ENCODE peak calls at places on chromosomes 1 and 21, in nine cellular contexts. L is esophagus squamous epithelium; M is CD4-positive, CD25-positive, alpha-beta regulatory T cell; A is A549; K is prostate gland; X is right lobe of liver; O is heart right ventricle; J is lower lobe of right lung; I is tibial nerve. D is an unnamed sample.

GRCh38 chr1:209323743-209324142 is 259.8 kb upstream of the CAMK1G start:
- DNase-seq in L (no peak), M (no peak), A (no peak), K (no peak), X (no peak), O (no peak), J (no peak), I (no peak), D (no peak)

GRCh38 chr1:65027699-65028358 is 61.5 kb upstream of the JAK1 start:
- DNase-seq in L (no peak), M (no peak), A (no peak), K (peak; percentile 71), X (peak; percentile 69), O (peak; percentile 75), J (peak; percentile 73), I (no peak), D (no peak)

GRCh38 chr21:14603202-14603601 is 57.1 kb upstream of the SAMSN1 start:
- DNase-seq in L (no peak), M (no peak), A (no peak), K (no peak), X (no peak), O (no peak), J (no peak), I (no peak), D (no peak)

GRCh38 chr1:184906771-184907170 is 67.5 kb downstream of the NIBAN1 start:
- DNase-seq in L (no peak), M (no peak), A (no peak), K (no peak), X (no peak), O (no peak), J (no peak), I (no peak), D (no peak)

GRCh38 chr1:18581420-18581880 is 49.2 kb upstream of the PAX7 start:
- DNase-seq in L (no peak), M (no peak), A (peak; percentile 55), K (peak; percentile 14), X (no peak), O (peak; percentile 23), J (peak; percentile 52), I (no peak), D (no peak)

GRCh38 chr1:167529829-167530474 is 11.6 kb upstream of the CD247 start:
- DNase-seq in L (no peak), M (no peak), A (no peak), K (no peak), X (no peak), O (no peak), J (no peak), I (no peak), D (no peak)

GRCh38 chr1:17725084-17725718 is 29.9 kb upstream of the ACTL8 start:
- DNase-seq in L (no peak), M (no peak), A (no peak), K (no peak), X (no peak), O (no peak), J (no peak), I (no peak), D (no peak)

GRCh38 chr1:76871355-76871974 is 4.2 kb downstream of the ST6GALNAC5 start:
- DNase-seq in L (no peak), M (no peak), A (no peak), K (no peak), X (no peak), O (no peak), J (no peak), I (no peak), D (no peak)

GRCh38 chr1:84700065-84700464 is 9.8 kb upstream of the SSX2IP start:
- DNase-seq in L (no peak), M (no peak), A (no peak), K (no peak), X (no peak), O (no peak), J (no peak), I (no peak), D (no peak)

GRCh38 chr1:84702143-84702542 is 11.9 kb upstream of the SSX2IP start:
- DNase-seq in L (no peak), M (no peak), A (no peak), K (no peak), X (no peak), O (no peak), J (no peak), I (no peak), D (no peak)

GRCh38 chr1:84698151-84698651 is 7.9 kb upstream of the SSX2IP start:
- DNase-seq in L (no peak), M (no peak), A (no peak), K (no peak), X (no peak), O (no peak), J (no peak), I (no peak), D (no peak)

GRCh38 chr1:84698718-84699117 is 8.5 kb upstream of the SSX2IP start:
- DNase-seq in L (no peak), M (no peak), A (peak; percentile 16), K (no peak), X (no peak), O (no peak), J (no peak), I (no peak), D (no peak)

GRCh38 chr1:84701366-84701765 is 11.1 kb upstream of the SSX2IP start:
- DNase-seq in L (no peak), M (no peak), A (no peak), K (no peak), X (no peak), O (no peak), J (no peak), I (no peak), D (no peak)
- H3K4me3 ChIP-seq in L (no peak overlapping the region), M (no peak overlapping the region), A (no peak overlapping the region), K (no peak overlapping the region), X (no peak overlapping the region), O (no peak overlapping the region), J (no peak overlapping the region), I (no peak overlapping the region), D (no peak overlapping the region)

DNA sequence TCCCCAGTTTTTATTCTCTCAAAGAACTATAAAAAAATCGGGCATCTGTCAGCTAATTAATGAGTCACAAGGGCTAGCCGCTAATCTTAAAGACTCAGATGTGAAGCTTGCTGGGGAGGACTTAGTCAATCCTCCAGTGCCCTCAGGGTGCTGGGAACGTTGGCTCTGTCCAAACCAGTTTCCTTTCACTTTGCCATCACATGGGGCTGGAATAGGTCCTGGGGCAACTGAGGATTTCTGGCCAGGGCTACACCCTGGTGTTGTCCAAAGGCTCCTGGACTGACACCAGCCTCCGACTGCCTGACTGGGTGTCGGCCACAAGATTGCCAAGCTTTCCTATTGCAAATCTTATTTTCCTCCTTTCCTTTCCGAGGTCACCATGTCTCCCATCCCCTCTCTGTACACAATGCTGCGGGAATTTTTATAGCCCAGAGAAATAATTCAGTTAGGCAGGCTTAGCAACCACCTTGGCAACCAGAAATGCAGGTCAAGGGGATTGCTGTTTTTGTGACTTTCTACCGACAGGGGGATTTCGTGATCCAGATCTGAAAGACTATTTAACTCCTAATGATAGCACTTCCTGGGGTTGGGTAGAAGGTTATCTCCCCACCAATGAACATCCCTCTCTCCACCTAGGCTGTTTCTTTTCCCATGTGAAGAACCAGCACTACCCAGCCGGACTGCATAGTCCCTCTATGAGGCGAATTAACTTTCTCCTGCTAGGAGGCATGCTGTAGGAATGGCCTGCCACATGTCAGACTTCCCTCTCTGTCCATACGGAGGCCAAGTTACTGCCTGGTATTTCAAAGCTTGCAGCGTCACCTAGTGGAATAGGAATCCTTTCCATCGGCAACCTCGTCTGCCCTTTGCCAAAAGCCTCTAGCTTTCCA is 29.9 kb upstream of the CTBS start:
- DNase-seq in L (no peak), M (no peak), A (no peak), K (peak; percentile 61), X (no peak), O (peak; percentile 23), J (no peak), I (no peak), D (peak; percentile 79)
- H3K27ac ChIP-seq in L (peak overlapping the region; percentile 53), M (no peak overlapping the region), A (no peak overlapping the region), K (peak overlapping the region; percentile 72), X (no peak overlapping the region), O (peak overlapping the region; percentile 70), J (no peak overlapping the region), I (no peak overlapping the region), D (peak overlapping the region; percentile 79)

GRCh38 chr21:45971487-45972352 is 9.8 kb upstream of the COL6A1 start:
- DNase-seq in L (no peak), M (no peak), A (no peak), K (no peak), X (no peak), O (peak; percentile 76), J (peak; percentile 57), I (no peak), D (peak; percentile 83)
- H3K4me3 ChIP-seq in L (no peak overlapping the region), M (no peak overlapping the region), A (no peak overlapping the region), K (no peak overlapping the region), X (no peak overlapping the region), O (peak overlapping the region; percentile 61), J (peak overlapping the region; percentile 63), I (no peak overlapping the region), D (peak overlapping the region; percentile 73)

DNA sequence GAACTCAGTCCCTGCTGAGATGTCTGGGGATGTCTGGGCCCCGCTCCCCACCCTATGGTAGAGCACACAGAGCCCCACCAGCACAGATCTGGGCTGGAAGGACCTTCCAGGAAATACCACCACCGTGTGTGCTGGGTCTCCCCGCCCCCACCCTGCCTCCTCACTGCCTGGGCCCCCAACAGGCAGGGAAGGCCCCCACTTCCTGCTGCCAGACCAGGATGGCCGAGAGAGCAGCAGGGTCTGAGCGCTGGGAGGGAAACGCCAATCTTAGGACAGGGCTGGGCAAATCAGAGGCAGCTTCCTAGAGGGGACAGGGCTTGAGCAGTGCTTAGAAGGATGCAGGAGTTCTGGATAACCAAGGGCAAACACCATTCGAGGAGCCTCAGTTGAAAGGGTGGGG is 11.9 kb downstream of the ADGRB2 start:
- DNase-seq in L (no peak), M (no peak), A (no peak), K (no peak), X (no peak), O (no peak), J (no peak), I (no peak), D (no peak)
- H3K27ac ChIP-seq in L (no peak overlapping the region), M (no peak overlapping the region), A (no peak overlapping the region), K (no peak overlapping the region), X (no peak overlapping the region), O (no peak overlapping the region), J (no peak overlapping the region), I (peak overlapping the region; percentile 87), D (no peak overlapping the region)

DNA sequence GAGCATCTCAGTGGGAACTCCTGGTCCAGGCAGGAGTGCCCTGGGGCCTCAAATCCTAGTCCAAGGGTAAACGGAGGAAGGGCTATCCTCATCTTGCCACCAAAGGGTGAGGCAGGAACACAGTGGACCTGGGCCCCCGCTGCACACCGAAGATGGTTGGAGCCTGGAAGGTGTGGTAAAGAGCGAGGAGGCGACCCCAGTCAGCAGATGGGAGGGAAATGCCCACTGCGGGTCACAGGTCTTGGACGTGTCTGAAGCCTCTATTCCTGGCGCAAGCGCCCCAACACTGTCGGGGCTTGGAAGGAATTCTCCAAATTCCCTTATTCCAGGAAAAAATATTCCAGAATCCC is 38.5 kb upstream of the SYNC start:
- DNase-seq in L (no peak), M (no peak), A (no peak), K (no peak), X (no peak), O (no peak), J (no peak), I (no peak), D (no peak)
- H3K4me3 ChIP-seq in L (peak overlapping the region; percentile 80), M (no peak overlapping the region), A (peak overlapping the region; percentile 82), K (peak overlapping the region; percentile 84), X (peak overlapping the region; percentile 53), O (peak overlapping the region; percentile 83), J (peak overlapping the region; percentile 78), I (peak overlapping the region; percentile 70), D (peak overlapping the region; percentile 91)